ENCODE peak calls at places on chromosomes 6 and 20, in nine cellular contexts. M is GM12878, Z is sigmoid colon, W is transverse colon, S is upper lobe of left lung, J is tibial nerve, D is K562, N is SK-N-SH, K is A549. U is an unnamed sample.

GRCh38 chr20:44784688-44785087 is 25.7 kb downstream of the RIMS4 start:
- DNase-seq in Z (no peak), D (no peak), M (no peak), S (no peak), N (no peak), J (no peak), K (no peak), W (no peak), U (no peak)

GRCh38 chr20:11582073-11582472 is 335.6 kb upstream of the BTBD3 start:
- DNase-seq in D (no peak), Z (no peak), W (no peak), K (no peak), S (no peak), J (no peak), M (no peak), N (no peak), U (no peak)

GRCh38 chr20:7347409-7347808 is 579.9 kb downstream of the BMP2 start:
- DNase-seq in N (no peak), W (no peak), S (no peak), M (no peak), Z (no peak), D (no peak), K (no peak), J (no peak), U (no peak)

GRCh38 chr6:28368522-28368921 is 18.8 kb downstream of the ZKSCAN3 start:
- DNase-seq in D (no peak), K (no peak), S (no peak), N (no peak), M (peak; percentile 24), J (no peak), W (no peak), Z (no peak), U (no peak)

GRCh38 chr6:64505312-64505711 is 869.7 kb downstream of the PHF3 start:
- DNase-seq in M (no peak), W (no peak), Z (no peak), K (peak; percentile 38), N (peak; percentile 24), S (no peak), J (no peak), D (peak; percentile 34), U (no peak)

GRCh38 chr6:13368716-13369115 is 40.4 kb upstream of the TBC1D7 start:
- DNase-seq in J (no peak), M (no peak), S (no peak), W (no peak), D (no peak), K (no peak), Z (no peak), N (no peak), U (no peak)

GRCh38 chr6:73732845-73733675 is 37.1 kb downstream of the CD109 start:
- DNase-seq in S (peak; percentile 60), N (peak; percentile 54), K (peak; percentile 66), M (peak; percentile 31), Z (peak; percentile 83), D (peak; percentile 68), J (peak; percentile 62), W (peak; percentile 62), U (peak; percentile 59)

GRCh38 chr6:127022297-127022696 is 96.2 kb upstream of the RSPO3 start:
- DNase-seq in W (peak; percentile 39), S (peak; percentile 40), Z (peak; percentile 72), D (no peak), M (no peak), J (no peak), K (no peak), N (peak; percentile 37), U (peak; percentile 72)

GRCh38 chr6:156659317-156660198 is 117.6 kb upstream of the ARID1B start:
- DNase-seq in M (no peak), N (no peak), K (no peak), J (no peak), Z (no peak), W (no peak), D (no peak), S (no peak), U (no peak)

GRCh38 chr6:156658596-156659316 is 118.4 kb upstream of the ARID1B start:
- DNase-seq in W (no peak), D (no peak), Z (no peak), M (no peak), N (no peak), K (no peak), S (no peak), J (no peak), U (no peak)

GRCh38 chr6:156658186-156658585 is 119.0 kb upstream of the ARID1B start:
- DNase-seq in J (peak; percentile 23), D (no peak), N (no peak), K (no peak), W (no peak), M (no peak), Z (peak; percentile 68), S (no peak), U (no peak)

GRCh38 chr6:156660389-156660788 is 116.8 kb upstream of the ARID1B start:
- DNase-seq in N (no peak), M (no peak), S (no peak), K (no peak), D (no peak), J (no peak), Z (no peak), W (no peak), U (no peak)

GRCh38 chr6:156662025-156662445 is 115.1 kb upstream of the ARID1B start:
- DNase-seq in M (no peak), W (peak; percentile 56), S (no peak), N (no peak), K (peak; percentile 80), D (peak; percentile 86), Z (no peak), J (no peak), U (no peak)
- H3K4me3 ChIP-seq in M (no peak overlapping the region), W (no peak overlapping the region), S (no peak overlapping the region), N (no peak overlapping the region), K (peak overlapping the region; percentile 47), D (peak overlapping the region; percentile 6), Z (no peak overlapping the region), J (no peak overlapping the region), U (no peak overlapping the region)

DNA sequence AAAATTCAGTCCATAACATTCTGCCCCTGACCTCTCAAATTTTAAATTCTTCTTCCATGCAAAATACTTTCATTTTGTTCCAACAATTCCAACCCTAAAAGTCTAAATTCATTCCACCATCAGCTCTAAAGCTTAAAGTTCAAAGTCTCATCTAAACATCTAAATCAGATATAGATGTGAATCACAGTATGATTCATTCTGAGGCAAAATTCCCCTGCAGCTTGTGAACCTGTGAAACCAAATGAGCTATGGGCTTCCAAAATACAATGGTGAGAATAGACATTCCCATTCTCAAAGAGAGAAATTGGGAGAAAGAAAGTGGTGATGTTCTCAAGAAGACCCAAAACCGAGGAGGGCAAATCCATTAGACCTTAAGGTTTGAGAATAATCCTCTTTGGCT is 309.8 kb downstream of the HIVEP2 start:
- DNase-seq in Z (no peak), N (no peak), K (no peak), W (no peak), D (no peak), M (no peak), J (no peak), S (no peak), U (no peak)
- TF ChIP-seq EP300 in Z (no peak), N (no peak), K (no peak), W (no peak), D (no peak), M (no peak), J (no peak), S (no peak), U (no peak)

GRCh38 chr6:24524801-24525200 is 30.0 kb downstream of the ALDH5A1 start:
- DNase-seq in K (peak; percentile 58), J (no peak), D (no peak), Z (no peak), S (no peak), W (no peak), N (peak; percentile 43), M (no peak), U (no peak)

GRCh38 chr6:24522090-24522820 is 27.5 kb downstream of the ALDH5A1 start:
- DNase-seq in M (peak; percentile 59), J (no peak), W (no peak), S (no peak), Z (no peak), N (no peak), D (no peak), K (no peak), U (no peak)

GRCh38 chr6:24522821-24523175 is 28.0 kb downstream of the ALDH5A1 start:
- DNase-seq in W (no peak), S (no peak), J (no peak), M (no peak), K (no peak), N (no peak), Z (no peak), D (no peak), U (no peak)

GRCh38 chr6:24520929-24521546 is 26.3 kb downstream of the ALDH5A1 start:
- DNase-seq in M (no peak), N (peak; percentile 63), S (peak; percentile 59), J (no peak), K (peak; percentile 48), D (no peak), Z (no peak), W (peak; percentile 62), U (peak; percentile 56)

GRCh38 chr6:24524329-24524728 is 29.6 kb downstream of the ALDH5A1 start:
- DNase-seq in D (no peak), N (no peak), S (no peak), Z (no peak), W (no peak), M (no peak), J (no peak), K (no peak), U (no peak)
- H3K4me3 ChIP-seq in D (no peak overlapping the region), N (no peak overlapping the region), S (no peak overlapping the region), Z (no peak overlapping the region), W (no peak overlapping the region), M (no peak overlapping the region), J (no peak overlapping the region), K (no peak overlapping the region), U (no peak overlapping the region)

GRCh38 chr6:29745386-29745785 is 22.2 kb downstream of the HLA-F start:
- DNase-seq in Z (peak; percentile 41), J (no peak), W (no peak), N (no peak), S (no peak), D (no peak), K (no peak), M (no peak), U (no peak)
- TF ChIP-seq EP300 in Z (no peak), J (no peak), W (no peak), N (no peak), S (no peak), D (no peak), K (no peak), M (no peak), U (no peak)

GRCh38 chr6:128727500-128727899 is 155.4 kb upstream of the LAMA2 start:
- DNase-seq in N (no peak), D (no peak), W (no peak), Z (no peak), M (no peak), K (no peak), S (no peak), J (no peak), U (no peak)

GRCh38 chr6:128720891-128721290 is 162.0 kb upstream of the LAMA2 start:
- DNase-seq in K (no peak), N (no peak), M (no peak), J (no peak), S (no peak), D (no peak), W (no peak), Z (no peak), U (no peak)

GRCh38 chr6:128724738-128725137 is 158.2 kb upstream of the LAMA2 start:
- DNase-seq in Z (no peak), K (no peak), J (no peak), S (no peak), M (no peak), N (no peak), D (no peak), W (no peak), U (no peak)

GRCh38 chr6:128725271-128726233 is 157.4 kb upstream of the LAMA2 start:
- DNase-seq in W (peak; percentile 11), N (peak; percentile 5), J (peak; percentile 62), K (peak; percentile 13), M (no peak), S (no peak), Z (no peak), D (peak; percentile 22), U (no peak)

GRCh38 chr6:128723667-128724066 is 159.3 kb upstream of the LAMA2 start:
- DNase-seq in M (no peak), W (no peak), K (no peak), N (no peak), J (no peak), D (no peak), S (no peak), Z (no peak), U (no peak)
- H3K4me3 ChIP-seq in M (no peak overlapping the region), W (no peak overlapping the region), K (no peak overlapping the region), N (no peak overlapping the region), J (no peak overlapping the region), D (no peak overlapping the region), S (no peak overlapping the region), Z (no peak overlapping the region), U (no peak overlapping the region)

U was measured in stomach.